ENCODE peak calls at places on chromosomes 12 and 14, in five cellular contexts. M, N, W, T and D are unnamed samples.

GRCh38 chr12:106226884-106227640 is 20.8 kb downstream of the CKAP4 start:
- DNase-seq in M (peak; percentile 70), N (peak; percentile 81), W (peak; percentile 27), T (no peak), D (peak; percentile 70)

GRCh38 chr12:119320678-119321077 is 13.9 kb upstream of the CCDC60 start:
- DNase-seq in M (no peak), N (no peak), W (no peak), T (no peak), D (no peak)

GRCh38 chr14:36221097-36221496 is 44.6 kb upstream of the PTCSC3 start:
- DNase-seq in M (no peak), N (peak; percentile 93), W (no peak), T (no peak), D (no peak)

GRCh38 chr12:80188566-80188965 is 89.2 kb downstream of the OTOGL start:
- DNase-seq in M (no peak), N (peak; percentile 56), W (no peak), T (no peak), D (no peak)

GRCh38 chr14:64159588-64159987 is 134.6 kb downstream of the ESR2 start:
- DNase-seq in M (no peak), N (no peak), W (no peak), T (no peak), D (no peak)

GRCh38 chr12:66708704-66709443 is 30.0 kb upstream of the GRIP1 start:
- DNase-seq in M (peak; percentile 65), N (peak; percentile 65), W (no peak), T (no peak), D (peak; percentile 33)

GRCh38 chr14:79855789-79856188 is 355.5 kb downstream of the DIO2 start:
- DNase-seq in M (no peak), N (no peak), W (no peak), T (no peak), D (peak; percentile 65)

GRCh38 chr12:57896139-57896436 is 45.3 kb upstream of the ATP23 start:
- DNase-seq in M (no peak), N (peak; percentile 15), W (no peak), T (no peak), D (peak; percentile 83)

GRCh38 chr12:53336137-53336785 is at the start of gene SP7:
- DNase-seq in M (no peak), N (peak; percentile 28), W (no peak), T (no peak), D (no peak)

GRCh38 chr12:19177754-19178153 is 48.2 kb downstream of the PLEKHA5 start:
- DNase-seq in M (no peak), N (no peak), W (no peak), T (no peak), D (no peak)

GRCh38 chr12:123498126-123498825 is 35.2 kb downstream of the RILPL1 start:
- DNase-seq in M (no peak), N (no peak), W (no peak), T (no peak), D (no peak)

GRCh38 chr14:99430491-99430890 is 50.2 kb downstream of the SETD3 start:
- DNase-seq in M (no peak), N (peak; percentile 43), W (peak; percentile 73), T (no peak), D (no peak)

GRCh38 chr12:26878661-26879119 is 45.7 kb upstream of the ITPR2 start:
- DNase-seq in M (peak; percentile 77), N (peak; percentile 98), W (peak; percentile 94), T (peak; percentile 74), D (no peak)

GRCh38 chr14:76904740-76905569 is 78.7 kb downstream of the LRRC74A start:
- DNase-seq in M (peak; percentile 51), N (peak; percentile 79), W (no peak), T (peak; percentile 61), D (peak; percentile 99)